ENCODE peak calls at places on chromosomes 2 and 18, in five cellular contexts. P is transverse colon, W is left lung, E is lung, J is GM23338. G is an unnamed sample.
A peak's percentile ranks its signal among the peaks of the same experiment; 100 is the strongest.

GRCh38 chr2:30512243-30512866 is 65.3 kb downstream of the LCLAT1 start:
- DNase-seq in P (no peak), W (no peak), J (peak; percentile 12), E (no peak), G (no peak)

GRCh38 chr18:45606007-45606406 is 9.3 kb upstream of the SLC14A2 start:
- DNase-seq in W (no peak), E (no peak), P (no peak), J (peak; percentile 29), G (no peak)

GRCh38 chr2:3151153-3151918 is 226.3 kb downstream of the EIPR1 start:
- DNase-seq in W (no peak), E (no peak), P (no peak), J (no peak), G (no peak)

GRCh38 chr18:25399554-25399953 is 47.6 kb upstream of the ZNF521 start:
- DNase-seq in P (no peak), W (no peak), J (no peak), E (no peak), G (no peak)

GRCh38 chr18:77448046-77448445 is 198.4 kb downstream of the GALR1 start:
- DNase-seq in P (no peak), J (peak; percentile 27), E (no peak), W (no peak), G (no peak)

GRCh38 chr2:217510790-217511291 is 492.0 kb downstream of the TNS1 start:
- DNase-seq in P (peak; percentile 26), W (no peak), E (peak; percentile 61), J (peak; percentile 90), G (peak; percentile 85)

GRCh38 chr2:211748339-211748738 is 790.3 kb downstream of the ERBB4 start:
- DNase-seq in P (no peak), J (peak; percentile 32), E (no peak), W (no peak), G (no peak)

GRCh38 chr2:29455202-29455885 is 340.1 kb downstream of the CLIP4 start:
- DNase-seq in J (no peak), P (no peak), W (no peak), E (no peak), G (peak; percentile 32)

GRCh38 chr2:237315881-237316225 is 98.1 kb downstream of the COL6A3 start:
- DNase-seq in E (no peak), J (no peak), W (no peak), P (no peak), G (no peak)

GRCh38 chr2:118940486-118941120 is 1.4 kb upstream of the MARCO start:
- DNase-seq in P (peak; percentile 25), E (peak; percentile 42), J (no peak), W (peak; percentile 70), G (no peak)

GRCh38 chr2:143015681-143016080 is 113.5 kb upstream of the ARHGAP15 start:
- DNase-seq in P (no peak), E (no peak), J (no peak), W (no peak), G (no peak)

GRCh38 chr2:10861765-10862164 is 49.2 kb upstream of the PDIA6 start:
- DNase-seq in W (no peak), E (no peak), P (no peak), J (no peak), G (no peak)

GRCh38 chr2:228938629-228939028 is 332.5 kb downstream of the PID1 start:
- DNase-seq in E (no peak), P (no peak), W (no peak), J (no peak), G (peak; percentile 45)

GRCh38 chr18:13374468-13375301 is 156.1 kb downstream of the LDLRAD4 start:
- DNase-seq in P (no peak), E (no peak), J (peak; percentile 38), W (no peak), G (no peak)

GRCh38 chr18:23838801-23839366 is 149.6 kb downstream of the LAMA3 start:
- DNase-seq in J (no peak), W (no peak), E (no peak), P (no peak), G (peak; percentile 55)

GRCh38 chr2:173159794-173160463 is 84.3 kb downstream of the MAP3K20 start:
- DNase-seq in W (peak; percentile 93), P (peak; percentile 74), E (peak; percentile 92), J (peak; percentile 35), G (peak; percentile 96)

DNA sequence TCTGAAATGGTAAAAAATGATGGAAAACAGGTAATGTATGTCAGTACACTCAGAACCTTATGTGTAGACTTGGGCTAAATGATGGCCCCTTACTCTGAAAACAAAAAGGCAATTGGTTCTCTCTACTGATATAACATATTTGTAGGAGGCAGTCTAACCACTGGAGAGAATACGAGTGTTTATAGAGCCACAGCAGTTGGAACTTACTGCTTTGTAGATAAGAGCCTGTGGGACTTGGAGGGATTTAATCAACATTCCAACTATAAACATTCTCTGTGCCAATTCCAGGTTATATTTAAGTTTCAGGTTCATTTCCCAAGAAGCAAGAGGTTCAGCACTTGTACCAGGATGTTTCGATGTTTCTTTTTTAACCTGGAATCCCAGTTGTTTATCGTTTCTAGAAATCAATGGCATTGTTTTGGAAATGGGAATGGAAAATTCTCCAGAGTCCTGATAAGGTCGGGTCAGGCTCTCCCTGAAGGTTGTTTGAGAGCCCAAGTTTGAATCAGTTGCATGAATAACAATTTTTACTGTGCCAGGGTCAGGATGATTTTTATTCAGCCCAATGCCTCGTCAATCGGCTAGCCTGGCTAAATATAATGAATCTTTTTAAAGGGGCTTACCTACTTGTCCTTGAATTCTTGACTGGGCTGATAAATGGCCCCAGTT is 278.4 kb upstream of the FAM98A start:
- DNase-seq in J (no peak), E (no peak), W (no peak), P (no peak), G (no peak)
- H3K4me3 ChIP-seq in J (no peak overlapping the region), E (no peak overlapping the region), W (no peak overlapping the region), P (no peak overlapping the region), G (no peak overlapping the region)

DNA sequence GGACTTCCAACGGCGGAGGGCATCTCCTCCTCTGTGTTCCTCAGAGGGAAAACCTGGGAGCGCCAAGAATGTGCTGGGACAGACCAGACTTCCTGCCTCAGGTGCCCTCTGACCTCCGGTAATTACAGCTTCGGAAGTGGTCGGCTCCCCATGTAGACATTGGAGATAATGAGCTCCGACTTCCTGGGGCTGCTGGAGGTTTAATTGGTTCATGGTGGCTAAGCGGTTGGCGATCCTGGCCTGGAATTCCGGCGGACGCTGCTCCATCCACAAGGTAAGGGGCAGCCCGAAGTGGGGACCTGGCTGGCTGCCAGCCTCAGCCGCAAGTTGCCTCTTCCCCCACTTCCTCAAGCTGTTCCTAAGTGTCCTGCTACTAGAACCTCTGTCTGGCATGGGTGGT is 83.2 kb upstream of the EPC2 start:
- DNase-seq in W (no peak), J (no peak), E (no peak), P (no peak), G (no peak)
- TF ChIP-seq CTCF in W (no peak), J (no peak), E (no peak), P (no peak), G (no peak)

GRCh38 chr2:171880774-171881173 is 13.3 kb downstream of the SLC25A12 start:
- DNase-seq in E (no peak), W (no peak), J (no peak), P (no peak), G (no peak)

GRCh38 chr2:171879865-171880264 is 14.2 kb downstream of the SLC25A12 start:
- DNase-seq in J (no peak), P (no peak), E (no peak), W (no peak), G (no peak)

GRCh38 chr2:171882095-171882769 is 11.8 kb downstream of the SLC25A12 start:
- DNase-seq in J (no peak), E (no peak), W (no peak), P (no peak), G (no peak)

GRCh38 chr2:171874963-171875362 is 19.1 kb downstream of the SLC25A12 start:
- DNase-seq in W (no peak), E (no peak), J (no peak), P (no peak), G (no peak)

DNA sequence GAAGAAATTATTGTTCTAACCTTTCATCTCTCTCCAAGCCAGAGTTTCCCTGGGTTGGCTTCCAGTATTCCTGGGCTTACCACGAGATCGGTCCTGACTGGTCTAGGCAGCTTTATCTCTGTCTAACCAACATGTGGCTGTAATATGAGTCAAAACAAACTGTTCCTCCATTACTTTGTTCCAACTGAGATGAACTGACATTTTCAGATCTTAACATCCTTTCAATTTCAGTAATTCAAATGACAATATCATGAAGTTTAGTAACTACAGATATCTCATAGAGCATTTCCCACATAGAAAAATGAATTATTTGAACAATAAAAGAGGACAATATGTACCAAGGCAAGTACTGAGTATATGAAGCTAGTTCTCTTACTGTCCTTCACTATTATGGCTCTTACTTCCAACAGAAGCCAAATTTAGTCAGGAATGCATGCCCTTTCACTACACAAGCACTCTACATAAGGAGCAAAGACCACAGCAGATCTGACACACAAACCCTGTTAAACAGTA is 15.5 kb downstream of the SLC25A12 start:
- DNase-seq in P (no peak), J (no peak), W (no peak), E (no peak), G (peak; percentile 83)
- H3K4me3 ChIP-seq in P (no peak overlapping the region), J (no peak overlapping the region), W (no peak overlapping the region), E (no peak overlapping the region), G (no peak overlapping the region)

GRCh38 chr18:70662588-70662987 is 373.7 kb downstream of the SOCS6 start:
- DNase-seq in W (no peak), J (no peak), P (no peak), E (no peak), G (no peak)
- TF ChIP-seq CTCF in W (no peak), J (no peak), P (no peak), E (no peak), G (no peak)

DNA sequence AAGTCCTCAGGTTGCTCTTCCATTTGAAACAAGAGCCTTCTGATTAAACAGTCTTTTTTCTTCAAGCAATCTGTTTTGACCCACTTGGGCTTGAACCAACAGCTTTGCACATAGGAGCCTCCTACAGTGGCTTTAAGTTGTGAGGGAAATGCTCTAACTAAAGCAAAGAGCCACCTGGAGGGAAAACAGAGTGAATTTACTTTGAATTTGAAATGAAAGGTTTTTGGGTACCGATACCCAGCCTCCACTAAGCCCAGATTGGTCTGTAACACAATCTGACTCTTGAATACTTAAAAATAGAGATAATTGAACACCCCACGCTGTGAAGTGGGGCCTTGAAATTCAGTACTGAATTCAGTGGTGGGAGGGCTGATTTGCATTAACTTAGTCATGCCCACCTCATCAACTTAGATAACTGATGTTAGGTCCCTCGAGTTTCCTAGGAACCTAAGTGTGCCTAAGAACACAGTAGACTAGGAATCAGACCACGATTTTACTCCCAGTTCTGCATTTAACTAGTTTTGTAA is 56.3 kb upstream of the ACVR1C start:
- DNase-seq in P (no peak), W (no peak), J (peak; percentile 48), E (no peak), G (no peak)
- H3K4me3 ChIP-seq in P (no peak overlapping the region), W (no peak overlapping the region), J (no peak overlapping the region), E (no peak overlapping the region), G (no peak overlapping the region)

GRCh38 chr2:69013123-69013836 is at the start of gene ANTXR1:
- DNase-seq in E (peak; percentile 55), J (peak; percentile 93), W (peak; percentile 38), P (peak; percentile 31), G (peak; percentile 85)
- TF ChIP-seq CTCF in E (no peak), J (no peak), W (no peak), P (no peak), G (no peak)

DNA sequence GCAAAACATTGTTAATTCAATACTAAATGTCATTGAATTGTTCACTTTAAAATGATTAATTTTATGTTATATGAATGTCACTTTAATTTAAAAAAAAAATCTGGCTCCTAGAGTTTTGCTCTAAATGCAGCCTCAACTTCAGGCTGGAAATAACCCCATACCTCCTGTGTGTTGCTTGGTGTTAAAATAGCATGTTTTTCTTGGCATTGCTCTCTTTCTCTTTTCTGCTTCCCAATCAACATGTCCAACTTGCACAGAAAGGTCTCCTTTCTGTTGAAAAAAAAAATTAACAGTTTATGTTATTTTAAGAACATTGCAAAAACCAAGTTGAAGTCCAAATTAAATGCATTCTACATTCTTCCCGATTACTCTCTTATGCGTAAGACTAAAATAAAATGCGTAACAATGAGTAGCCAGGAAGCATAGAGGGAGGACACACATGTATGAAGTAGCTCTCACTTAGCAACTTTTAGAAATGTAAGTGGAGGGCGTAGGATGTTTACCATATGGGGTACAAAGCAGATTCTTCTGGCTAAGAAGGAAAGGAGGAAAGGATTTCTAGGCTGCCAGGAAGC is 1406.1 kb upstream of the NXPH2 start:
- DNase-seq in J (peak; percentile 20), P (no peak), E (no peak), W (no peak), G (peak; percentile 12)
- H3K4me3 ChIP-seq in J (no peak overlapping the region), P (no peak overlapping the region), E (no peak overlapping the region), W (no peak overlapping the region), G (no peak overlapping the region)

G was measured in astrocyte of the spinal cord.